ENCODE peak calls at places on chromosomes 7 and 10, in ten cellular contexts. One of them, this sample, is unnamed.

GRCh38 chr7:47344171-47344955 is 237.5 kb downstream of the TNS3 start:
- DNase-seq in activated T-helper 1 cell treated with anti-CD3 and anti-CD28 coated beads, Interleukin-2, amount 50 U/mL, for 16 hours: no peak
- DNase-seq in EL: no peak
- DNase-seq in stimulated activated CD4-positive, alpha-beta T cell treated with anti-CD3 and anti-CD28 coated beads, TNF-alpha, amount 100 ng/mL, for 48 hours: no peak
- DNase-seq in Right ventricle myocardium inferior: no peak
- DNase-seq in stimulated activated naive CD8-positive, alpha-beta T cell treated with anti-CD3 and anti-CD28 coated beads, Interleukin-15, Interleukin-2, amounts not matched to agents 100 U/mL and 50 U/mL, for 24 hours: no peak
- DNase-seq in NCI-H2029: no peak
- DNase-seq in NCI-H1417: no peak
- DNase-seq in posterior cingulate gyrus: no peak
- DNase-seq in HCEC 1CT: no peak
- DNase-seq in this sample: no peak

GRCh38 chr10:6161913-6162312 is 40.8 kb upstream of the PFKFB3 start:
- DNase-seq in NCI-H2029: no peak
- DNase-seq in Right ventricle myocardium inferior: no peak
- DNase-seq in posterior cingulate gyrus: no peak
- DNase-seq in activated T-helper 1 cell treated with anti-CD3 and anti-CD28 coated beads, Interleukin-2, amount 50 U/mL, for 16 hours: no peak
- DNase-seq in NCI-H1417: no peak
- DNase-seq in EL: no peak
- DNase-seq in stimulated activated naive CD8-positive, alpha-beta T cell treated with anti-CD3 and anti-CD28 coated beads, Interleukin-15, Interleukin-2, amounts not matched to agents 100 U/mL and 50 U/mL, for 24 hours: no peak
- DNase-seq in stimulated activated CD4-positive, alpha-beta T cell treated with anti-CD3 and anti-CD28 coated beads, TNF-alpha, amount 100 ng/mL, for 48 hours: no peak
- DNase-seq in HCEC 1CT: no peak
- DNase-seq in this sample: no peak

GRCh38 chr7:149880871-149881301 is 7.1 kb downstream of the ATP6V0E2 start:
- DNase-seq in stimulated activated CD4-positive, alpha-beta T cell treated with anti-CD3 and anti-CD28 coated beads, TNF-alpha, amount 100 ng/mL, for 48 hours: no peak
- DNase-seq in activated T-helper 1 cell treated with anti-CD3 and anti-CD28 coated beads, Interleukin-2, amount 50 U/mL, for 16 hours: no peak
- DNase-seq in NCI-H1417: no peak
- DNase-seq in HCEC 1CT: no peak
- DNase-seq in posterior cingulate gyrus: peak; percentile 63
- DNase-seq in EL: no peak
- DNase-seq in stimulated activated naive CD8-positive, alpha-beta T cell treated with anti-CD3 and anti-CD28 coated beads, Interleukin-15, Interleukin-2, amounts not matched to agents 100 U/mL and 50 U/mL, for 24 hours: no peak
- DNase-seq in Right ventricle myocardium inferior: peak; percentile 84
- DNase-seq in NCI-H2029: peak; percentile 51
- DNase-seq in this sample: no peak

GRCh38 chr10:93751832-93752231 is 5.9 kb upstream of the LGI1 start:
- DNase-seq in NCI-H1417: no peak
- DNase-seq in Right ventricle myocardium inferior: no peak
- DNase-seq in NCI-H2029: no peak
- DNase-seq in EL: peak; percentile 34
- DNase-seq in posterior cingulate gyrus: peak; percentile 56
- DNase-seq in HCEC 1CT: no peak
- DNase-seq in activated T-helper 1 cell treated with anti-CD3 and anti-CD28 coated beads, Interleukin-2, amount 50 U/mL, for 16 hours: no peak
- DNase-seq in stimulated activated CD4-positive, alpha-beta T cell treated with anti-CD3 and anti-CD28 coated beads, TNF-alpha, amount 100 ng/mL, for 48 hours: no peak
- DNase-seq in stimulated activated naive CD8-positive, alpha-beta T cell treated with anti-CD3 and anti-CD28 coated beads, Interleukin-15, Interleukin-2, amounts not matched to agents 100 U/mL and 50 U/mL, for 24 hours: no peak
- DNase-seq in this sample: no peak

GRCh38 chr10:107232013-107232412 is 67.5 kb upstream of the SORCS1 start:
- DNase-seq in Right ventricle myocardium inferior: no peak
- DNase-seq in NCI-H2029: no peak
- DNase-seq in stimulated activated CD4-positive, alpha-beta T cell treated with anti-CD3 and anti-CD28 coated beads, TNF-alpha, amount 100 ng/mL, for 48 hours: no peak
- DNase-seq in stimulated activated naive CD8-positive, alpha-beta T cell treated with anti-CD3 and anti-CD28 coated beads, Interleukin-15, Interleukin-2, amounts not matched to agents 100 U/mL and 50 U/mL, for 24 hours: no peak
- DNase-seq in EL: no peak
- DNase-seq in HCEC 1CT: peak; percentile 43
- DNase-seq in posterior cingulate gyrus: no peak
- DNase-seq in NCI-H1417: no peak
- DNase-seq in activated T-helper 1 cell treated with anti-CD3 and anti-CD28 coated beads, Interleukin-2, amount 50 U/mL, for 16 hours: no peak
- DNase-seq in this sample: no peak

GRCh38 chr10:49560526-49560925 is 21.6 kb upstream of the ERCC6 start:
- DNase-seq in Right ventricle myocardium inferior: no peak
- DNase-seq in NCI-H1417: no peak
- DNase-seq in posterior cingulate gyrus: no peak
- DNase-seq in NCI-H2029: no peak
- DNase-seq in HCEC 1CT: no peak
- DNase-seq in stimulated activated naive CD8-positive, alpha-beta T cell treated with anti-CD3 and anti-CD28 coated beads, Interleukin-15, Interleukin-2, amounts not matched to agents 100 U/mL and 50 U/mL, for 24 hours: no peak
- DNase-seq in EL: peak; percentile 32
- DNase-seq in stimulated activated CD4-positive, alpha-beta T cell treated with anti-CD3 and anti-CD28 coated beads, TNF-alpha, amount 100 ng/mL, for 48 hours: no peak
- DNase-seq in activated T-helper 1 cell treated with anti-CD3 and anti-CD28 coated beads, Interleukin-2, amount 50 U/mL, for 16 hours: no peak
- DNase-seq in this sample: no peak

GRCh38 chr10:1551636-1552338 is 185.5 kb downstream of the ADARB2 start:
- DNase-seq in Right ventricle myocardium inferior: no peak
- DNase-seq in activated T-helper 1 cell treated with anti-CD3 and anti-CD28 coated beads, Interleukin-2, amount 50 U/mL, for 16 hours: no peak
- DNase-seq in stimulated activated CD4-positive, alpha-beta T cell treated with anti-CD3 and anti-CD28 coated beads, TNF-alpha, amount 100 ng/mL, for 48 hours: no peak
- DNase-seq in NCI-H1417: peak; percentile 60
- DNase-seq in stimulated activated naive CD8-positive, alpha-beta T cell treated with anti-CD3 and anti-CD28 coated beads, Interleukin-15, Interleukin-2, amounts not matched to agents 100 U/mL and 50 U/mL, for 24 hours: no peak
- DNase-seq in posterior cingulate gyrus: no peak
- DNase-seq in NCI-H2029: peak; percentile 45
- DNase-seq in HCEC 1CT: no peak
- DNase-seq in EL: no peak
- DNase-seq in this sample: no peak

GRCh38 chr7:572013-572667 is 52.5 kb upstream of the PDGFA start:
- DNase-seq in NCI-H2029: no peak
- DNase-seq in stimulated activated CD4-positive, alpha-beta T cell treated with anti-CD3 and anti-CD28 coated beads, TNF-alpha, amount 100 ng/mL, for 48 hours: no peak
- DNase-seq in NCI-H1417: no peak
- DNase-seq in posterior cingulate gyrus: no peak
- DNase-seq in EL: no peak
- DNase-seq in activated T-helper 1 cell treated with anti-CD3 and anti-CD28 coated beads, Interleukin-2, amount 50 U/mL, for 16 hours: no peak
- DNase-seq in Right ventricle myocardium inferior: peak; percentile 34
- DNase-seq in stimulated activated naive CD8-positive, alpha-beta T cell treated with anti-CD3 and anti-CD28 coated beads, Interleukin-15, Interleukin-2, amounts not matched to agents 100 U/mL and 50 U/mL, for 24 hours: no peak
- DNase-seq in HCEC 1CT: no peak
- DNase-seq in this sample: no peak

GRCh38 chr10:48598243-48598935 is 6.5 kb downstream of the ARHGAP22 start:
- DNase-seq in NCI-H2029: peak; percentile 16
- DNase-seq in EL: no peak
- DNase-seq in posterior cingulate gyrus: peak; percentile 61
- DNase-seq in HCEC 1CT: no peak
- DNase-seq in NCI-H1417: peak; percentile 94
- DNase-seq in Right ventricle myocardium inferior: no peak
- DNase-seq in stimulated activated CD4-positive, alpha-beta T cell treated with anti-CD3 and anti-CD28 coated beads, TNF-alpha, amount 100 ng/mL, for 48 hours: no peak
- DNase-seq in activated T-helper 1 cell treated with anti-CD3 and anti-CD28 coated beads, Interleukin-2, amount 50 U/mL, for 16 hours: no peak
- DNase-seq in stimulated activated naive CD8-positive, alpha-beta T cell treated with anti-CD3 and anti-CD28 coated beads, Interleukin-15, Interleukin-2, amounts not matched to agents 100 U/mL and 50 U/mL, for 24 hours: no peak
- DNase-seq in this sample: no peak

GRCh38 chr7:70907594-70907993 is 224.3 kb upstream of the GALNT17 start:
- DNase-seq in stimulated activated naive CD8-positive, alpha-beta T cell treated with anti-CD3 and anti-CD28 coated beads, Interleukin-15, Interleukin-2, amounts not matched to agents 100 U/mL and 50 U/mL, for 24 hours: no peak
- DNase-seq in stimulated activated CD4-positive, alpha-beta T cell treated with anti-CD3 and anti-CD28 coated beads, TNF-alpha, amount 100 ng/mL, for 48 hours: no peak
- DNase-seq in activated T-helper 1 cell treated with anti-CD3 and anti-CD28 coated beads, Interleukin-2, amount 50 U/mL, for 16 hours: no peak
- DNase-seq in NCI-H1417: no peak
- DNase-seq in EL: no peak
- DNase-seq in NCI-H2029: no peak
- DNase-seq in posterior cingulate gyrus: no peak
- DNase-seq in HCEC 1CT: no peak
- DNase-seq in Right ventricle myocardium inferior: no peak
- DNase-seq in this sample: no peak

GRCh38 chr10:129332476-129332875 is 134.6 kb upstream of the MGMT start:
- DNase-seq in stimulated activated naive CD8-positive, alpha-beta T cell treated with anti-CD3 and anti-CD28 coated beads, Interleukin-15, Interleukin-2, amounts not matched to agents 100 U/mL and 50 U/mL, for 24 hours: peak; percentile 25
- DNase-seq in HCEC 1CT: no peak
- DNase-seq in EL: no peak
- DNase-seq in activated T-helper 1 cell treated with anti-CD3 and anti-CD28 coated beads, Interleukin-2, amount 50 U/mL, for 16 hours: no peak
- DNase-seq in Right ventricle myocardium inferior: no peak
- DNase-seq in posterior cingulate gyrus: no peak
- DNase-seq in NCI-H2029: no peak
- DNase-seq in stimulated activated CD4-positive, alpha-beta T cell treated with anti-CD3 and anti-CD28 coated beads, TNF-alpha, amount 100 ng/mL, for 48 hours: no peak
- DNase-seq in NCI-H1417: no peak
- DNase-seq in this sample: peak; percentile 22

GRCh38 chr10:11472158-11472753 is 139.2 kb downstream of the USP6NL start:
- DNase-seq in stimulated activated CD4-positive, alpha-beta T cell treated with anti-CD3 and anti-CD28 coated beads, TNF-alpha, amount 100 ng/mL, for 48 hours: peak; percentile 50
- DNase-seq in stimulated activated naive CD8-positive, alpha-beta T cell treated with anti-CD3 and anti-CD28 coated beads, Interleukin-15, Interleukin-2, amounts not matched to agents 100 U/mL and 50 U/mL, for 24 hours: peak; percentile 79
- DNase-seq in HCEC 1CT: peak; percentile 47
- DNase-seq in activated T-helper 1 cell treated with anti-CD3 and anti-CD28 coated beads, Interleukin-2, amount 50 U/mL, for 16 hours: peak; percentile 44
- DNase-seq in posterior cingulate gyrus: peak; percentile 76
- DNase-seq in NCI-H1417: peak; percentile 64
- DNase-seq in NCI-H2029: no peak
- DNase-seq in Right ventricle myocardium inferior: no peak
- DNase-seq in EL: peak; percentile 50
- DNase-seq in this sample: peak; percentile 84

GRCh38 chr7:32583791-32584190 is 88.5 kb downstream of the AVL9 start:
- DNase-seq in stimulated activated naive CD8-positive, alpha-beta T cell treated with anti-CD3 and anti-CD28 coated beads, Interleukin-15, Interleukin-2, amounts not matched to agents 100 U/mL and 50 U/mL, for 24 hours: no peak
- DNase-seq in activated T-helper 1 cell treated with anti-CD3 and anti-CD28 coated beads, Interleukin-2, amount 50 U/mL, for 16 hours: no peak
- DNase-seq in NCI-H1417: no peak
- DNase-seq in posterior cingulate gyrus: no peak
- DNase-seq in stimulated activated CD4-positive, alpha-beta T cell treated with anti-CD3 and anti-CD28 coated beads, TNF-alpha, amount 100 ng/mL, for 48 hours: no peak
- DNase-seq in NCI-H2029: no peak
- DNase-seq in HCEC 1CT: peak; percentile 97
- DNase-seq in EL: peak; percentile 95
- DNase-seq in Right ventricle myocardium inferior: no peak
- DNase-seq in this sample: no peak

GRCh38 chr7:37987732-37988131 is 67.3 kb downstream of the EPDR1 start:
- DNase-seq in stimulated activated naive CD8-positive, alpha-beta T cell treated with anti-CD3 and anti-CD28 coated beads, Interleukin-15, Interleukin-2, amounts not matched to agents 100 U/mL and 50 U/mL, for 24 hours: no peak
- DNase-seq in HCEC 1CT: no peak
- DNase-seq in stimulated activated CD4-positive, alpha-beta T cell treated with anti-CD3 and anti-CD28 coated beads, TNF-alpha, amount 100 ng/mL, for 48 hours: no peak
- DNase-seq in Right ventricle myocardium inferior: no peak
- DNase-seq in activated T-helper 1 cell treated with anti-CD3 and anti-CD28 coated beads, Interleukin-2, amount 50 U/mL, for 16 hours: no peak
- DNase-seq in NCI-H2029: no peak
- DNase-seq in NCI-H1417: no peak
- DNase-seq in EL: no peak
- DNase-seq in posterior cingulate gyrus: no peak
- DNase-seq in this sample: no peak

GRCh38 chr10:86632009-86632800 is 22.1 kb upstream of the OPN4 start:
- DNase-seq in HCEC 1CT: peak; percentile 25
- DNase-seq in stimulated activated naive CD8-positive, alpha-beta T cell treated with anti-CD3 and anti-CD28 coated beads, Interleukin-15, Interleukin-2, amounts not matched to agents 100 U/mL and 50 U/mL, for 24 hours: no peak
- DNase-seq in stimulated activated CD4-positive, alpha-beta T cell treated with anti-CD3 and anti-CD28 coated beads, TNF-alpha, amount 100 ng/mL, for 48 hours: no peak
- DNase-seq in posterior cingulate gyrus: no peak
- DNase-seq in EL: peak; percentile 36
- DNase-seq in activated T-helper 1 cell treated with anti-CD3 and anti-CD28 coated beads, Interleukin-2, amount 50 U/mL, for 16 hours: no peak
- DNase-seq in Right ventricle myocardium inferior: peak; percentile 73
- DNase-seq in NCI-H1417: no peak
- DNase-seq in NCI-H2029: no peak
- DNase-seq in this sample: no peak

GRCh38 chr7:111138196-111138569 is 47.3 kb downstream of the LRRN3 start:
- DNase-seq in HCEC 1CT: peak; percentile 76
- DNase-seq in stimulated activated naive CD8-positive, alpha-beta T cell treated with anti-CD3 and anti-CD28 coated beads, Interleukin-15, Interleukin-2, amounts not matched to agents 100 U/mL and 50 U/mL, for 24 hours: peak; percentile 65
- DNase-seq in NCI-H1417: no peak
- DNase-seq in EL: peak; percentile 85
- DNase-seq in NCI-H2029: no peak
- DNase-seq in activated T-helper 1 cell treated with anti-CD3 and anti-CD28 coated beads, Interleukin-2, amount 50 U/mL, for 16 hours: no peak
- DNase-seq in posterior cingulate gyrus: no peak
- DNase-seq in stimulated activated CD4-positive, alpha-beta T cell treated with anti-CD3 and anti-CD28 coated beads, TNF-alpha, amount 100 ng/mL, for 48 hours: peak; percentile 59
- DNase-seq in Right ventricle myocardium inferior: no peak
- DNase-seq in this sample: peak; percentile 82

This sample was measured in activated CD4-positive, alpha-beta memory T cell treated with anti-CD3 and anti-CD28 coated beads for 36 hours.